ENCODE peak calls at places on chromosomes 7 and 10, in five cellular contexts. Q is mesenchymal stem cell, M is H9, R is H1, Z is trophoblast cell. D is an unnamed sample.

GRCh38 chr10:60346661-60347060 is 43.0 kb downstream of the ANK3 start:
- DNase-seq in Q (no peak), M (no peak), R (no peak), Z (no peak), D (no peak)

GRCh38 chr10:101574354-101574753 is 13.7 kb downstream of the POLL start:
- DNase-seq in Q (no peak), M (no peak), R (no peak), Z (no peak), D (no peak)

GRCh38 chr7:11847336-11847735 is 15.3 kb upstream of the THSD7A start:
- DNase-seq in Q (no peak), M (no peak), R (no peak), Z (no peak), D (no peak)

GRCh38 chr7:73329861-73330581 is 2.1 kb downstream of the FKBP6 start:
- DNase-seq in Q (peak), M (no peak), R (no peak), Z (no peak), D (no peak)

GRCh38 chr10:1549591-1550290 is 187.6 kb downstream of the ADARB2 start:
- DNase-seq in Q (no peak), M (no peak), R (no peak), Z (no peak), D (no peak)

GRCh38 chr10:1107679-1108078 is 51.5 kb downstream of the WDR37 start:
- DNase-seq in Q (no peak), M (no peak), R (no peak), Z (no peak), D (no peak)

GRCh38 chr10:52335665-52336064 is 21.6 kb downstream of the DKK1 start:
- DNase-seq in Q (no peak), M (no peak), R (no peak), Z (no peak), D (no peak)

GRCh38 chr7:49187543-49188268 is 263.4 kb downstream of the CDC14C start:
- DNase-seq in Q (no peak), M (no peak), R (no peak), Z (no peak), D (no peak)

GRCh38 chr7:28076421-28077163 is 104.0 kb downstream of the JAZF1 start:
- DNase-seq in Q (peak), M (no peak), R (no peak), Z (peak), D (no peak)

GRCh38 chr7:93935112-93935511 is 13.6 kb downstream of the GNG11 start:
- DNase-seq in Q (no peak), M (no peak), R (no peak), Z (no peak), D (no peak)

GRCh38 chr7:148447221-148447845 is 143.2 kb upstream of the C7orf33 start:
- DNase-seq in Q (no peak), M (no peak), R (no peak), Z (no peak), D (no peak)

GRCh38 chr7:43337811-43338210 is 225.4 kb downstream of the HECW1 start:
- DNase-seq in Q (no peak), M (no peak), R (no peak), Z (no peak), D (no peak)

GRCh38 chr10:29865700-29866355 is 193.6 kb downstream of the JCAD start:
- DNase-seq in Q (peak), M (no peak), R (no peak), Z (peak), D (no peak)

GRCh38 chr10:110600487-110601101 is 33.1 kb downstream of the SMC3 start:
- DNase-seq in Q (peak), M (peak), R (peak), Z (peak), D (peak)

GRCh38 chr10:124616040-124616835 is 127.9 kb downstream of the FAM53B start:
- DNase-seq in Q (no peak), M (peak), R (no peak), Z (no peak), D (no peak)

GRCh38 chr7:102431617-102432298 is 1.6 kb upstream of the ORAI2 start:
- DNase-seq in Q (peak), M (peak), R (no peak), Z (peak), D (no peak)

GRCh38 chr7:83452256-83452655 is 196.7 kb downstream of the SEMA3E start:
- DNase-seq in Q (no peak), M (peak), R (no peak), Z (no peak), D (no peak)

GRCh38 chr10:103367379-103367781 is 396 bp upstream of the TAF5 start:
- DNase-seq in Q (no peak), M (no peak), R (no peak), Z (peak), D (no peak)

GRCh38 chr10:654647-654996 is 34.8 kb downstream of the DIP2C start:
- DNase-seq in Q (no peak), M (no peak), R (no peak), Z (peak), D (no peak)

GRCh38 chr7:128705891-128706333 is 33.2 kb upstream of the CALU start:
- DNase-seq in Q (peak), M (no peak), R (no peak), Z (peak), D (no peak)

GRCh38 chr10:77926566-77927342 is at the start of gene DLG5:
- DNase-seq in Q (peak), M (peak), R (no peak), Z (peak), D (peak)

GRCh38 chr7:133642907-133643306 is 390.0 kb downstream of the EXOC4 start:
- DNase-seq in Q (no peak), M (no peak), R (no peak), Z (no peak), D (no peak)

GRCh38 chr7:98394377-98394836 is 6.5 kb downstream of the BAIAP2L1 start:
- DNase-seq in Q (peak), M (no peak), R (no peak), Z (peak), D (no peak)

GRCh38 chr7:117666689-117667088 is 186.9 kb downstream of the CFTR start:
- DNase-seq in Q (no peak), M (no peak), R (no peak), Z (no peak), D (no peak)

GRCh38 chr7:137235434-137235833 is 108.1 kb downstream of the PTN start:
- DNase-seq in Q (no peak), M (no peak), R (no peak), Z (no peak), D (no peak)

GRCh38 chr7:73941836-73942551 is 81.0 kb downstream of the TMEM270 start:
- DNase-seq in Q (no peak), M (no peak), R (no peak), Z (peak), D (no peak)

GRCh38 chr7:142438923-142439515 is 181.2 kb upstream of the PRSS58 start:
- DNase-seq in Q (no peak), M (no peak), R (no peak), Z (no peak), D (no peak)

GRCh38 chr7:21939858-21940322 is 5.8 kb downstream of the CDCA7L start:
- DNase-seq in Q (no peak), M (no peak), R (no peak), Z (no peak), D (no peak)

GRCh38 chr7:26681819-26682418 is 182.5 kb downstream of the SKAP2 start:
- DNase-seq in Q (peak), M (no peak), R (no peak), Z (peak), D (no peak)

GRCh38 chr10:76354349-76354748 is 922.9 kb downstream of the LRMDA start:
- DNase-seq in Q (no peak), M (no peak), R (no peak), Z (no peak), D (no peak)

GRCh38 chr7:7395785-7396184 is 139.9 kb downstream of the COL28A1 start:
- DNase-seq in Q (no peak), M (no peak), R (no peak), Z (no peak), D (no peak)

GRCh38 chr10:48594799-48595198 is 10.1 kb downstream of the ARHGAP22 start:
- DNase-seq in Q (no peak), M (peak), R (peak), Z (no peak), D (no peak)

GRCh38 chr7:97027427-97028234 is 3.0 kb upstream of the DLX5 start:
- DNase-seq in Q (peak), M (peak), R (no peak), Z (peak), D (peak)

GRCh38 chr7:156160811-156161210 is 348.5 kb upstream of the SHH start:
- DNase-seq in Q (no peak), M (peak), R (peak), Z (no peak), D (peak)

GRCh38 chr10:11177926-11178453 is 160.3 kb downstream of the CELF2 start:
- DNase-seq in Q (no peak), M (no peak), R (no peak), Z (no peak), D (no peak)

GRCh38 chr10:119344381-119344780 is 137.0 kb downstream of the GRK5 start:
- DNase-seq in Q (no peak), M (no peak), R (no peak), Z (no peak), D (no peak)

GRCh38 chr10:17059197-17059688 is 70.4 kb downstream of the CUBN start:
- DNase-seq in Q (peak), M (no peak), R (no peak), Z (no peak), D (no peak)

GRCh38 chr7:44213872-44214595 is 13.3 kb downstream of the YKT6 start:
- DNase-seq in Q (peak), M (peak), R (peak), Z (peak), D (peak)

GRCh38 chr10:93461124-93461806 is 20.9 kb downstream of the MYOF start:
- DNase-seq in Q (peak), M (no peak), R (no peak), Z (peak), D (no peak)
- H3K18ac ChIP-seq in Q (peak), M (no peak), R (no peak), Z (peak), D (no peak)

GRCh38 chr7:139748373-139748765 is 29.4 kb downstream of the HIPK2 start:
- DNase-seq in Q (no peak), M (no peak), R (no peak), Z (no peak), D (no peak)

GRCh38 chr7:139749545-139749944 is 28.3 kb downstream of the HIPK2 start:
- DNase-seq in Q (no peak), M (no peak), R (no peak), Z (no peak), D (no peak)

GRCh38 chr7:139747662-139748372 is 30.0 kb downstream of the HIPK2 start:
- DNase-seq in Q (no peak), M (no peak), R (no peak), Z (no peak), D (no peak)

GRCh38 chr7:139750459-139751095 is 27.2 kb downstream of the HIPK2 start:
- DNase-seq in Q (no peak), M (no peak), R (no peak), Z (no peak), D (no peak)

GRCh38 chr7:139748936-139749335 is 28.9 kb downstream of the HIPK2 start:
- DNase-seq in Q (no peak), M (no peak), R (no peak), Z (no peak), D (no peak)
- H2BK12ac ChIP-seq in Q (no peak), M (no peak), R (no peak), Z (no peak), D (no peak)

GRCh38 chr7:6384327-6384726 is 63.4 kb downstream of the DAGLB start:
- DNase-seq in Q (no peak), M (no peak), R (no peak), Z (no peak), D (no peak)
- H3K18ac ChIP-seq in Q (no peak), M (no peak), R (no peak), Z (no peak), D (no peak)

GRCh38 chr10:98610301-98610700 is 163.6 kb upstream of the HPS1 start:
- DNase-seq in Q (peak), M (no peak), R (no peak), Z (peak), D (no peak)

GRCh38 chr10:98608417-98608816 is 161.7 kb upstream of the HPS1 start:
- DNase-seq in Q (no peak), M (no peak), R (no peak), Z (no peak), D (no peak)

GRCh38 chr10:98611432-98611831 is 164.7 kb upstream of the HPS1 start:
- DNase-seq in Q (peak), M (no peak), R (no peak), Z (peak), D (no peak)

GRCh38 chr10:98610855-98611254 is 164.1 kb upstream of the HPS1 start:
- DNase-seq in Q (peak), M (no peak), R (no peak), Z (no peak), D (no peak)

DNA sequence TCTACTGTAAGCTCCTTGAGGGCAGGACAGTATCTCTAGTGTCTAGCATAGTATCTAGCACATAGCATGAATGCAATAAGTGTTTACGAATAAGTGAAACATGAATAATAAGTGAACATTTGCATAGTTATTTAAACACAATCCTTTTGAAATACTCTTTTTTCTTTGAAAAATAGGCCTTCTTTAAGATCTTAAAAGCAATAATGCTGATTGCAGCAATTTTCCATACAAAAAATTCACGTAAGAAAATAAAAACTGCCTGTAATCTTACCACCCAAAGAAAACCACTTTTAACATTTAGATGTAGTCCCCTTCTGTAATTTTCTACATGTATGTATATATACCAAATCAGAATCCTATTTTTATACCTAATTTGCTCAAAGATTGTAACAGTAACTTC is 162.5 kb upstream of the HPS1 start:
- DNase-seq in Q (no peak), M (no peak), R (no peak), Z (no peak), D (no peak)
- H2BK12ac ChIP-seq in Q (no peak), M (no peak), R (no peak), Z (no peak), D (no peak)

GRCh38 chr10:56035489-56035888 is 325.6 kb downstream of the ZWINT start:
- DNase-seq in Q (no peak), M (no peak), R (no peak), Z (peak), D (no peak)
- H3K18ac ChIP-seq in Q (no peak), M (no peak), R (no peak), Z (no peak), D (no peak)

GRCh38 chr10:89360153-89360552 is 17.7 kb upstream of the IFIT1B start:
- DNase-seq in Q (no peak), M (no peak), R (no peak), Z (no peak), D (no peak)

GRCh38 chr10:89367529-89367928 is 10.3 kb upstream of the IFIT1B start:
- DNase-seq in Q (peak), M (no peak), R (no peak), Z (no peak), D (no peak)

GRCh38 chr10:89362928-89363327 is 14.9 kb upstream of the IFIT1B start:
- DNase-seq in Q (no peak), M (no peak), R (no peak), Z (no peak), D (no peak)

GRCh38 chr10:89364533-89364932 is 13.3 kb upstream of the IFIT1B start:
- DNase-seq in Q (no peak), M (no peak), R (no peak), Z (no peak), D (no peak)

DNA sequence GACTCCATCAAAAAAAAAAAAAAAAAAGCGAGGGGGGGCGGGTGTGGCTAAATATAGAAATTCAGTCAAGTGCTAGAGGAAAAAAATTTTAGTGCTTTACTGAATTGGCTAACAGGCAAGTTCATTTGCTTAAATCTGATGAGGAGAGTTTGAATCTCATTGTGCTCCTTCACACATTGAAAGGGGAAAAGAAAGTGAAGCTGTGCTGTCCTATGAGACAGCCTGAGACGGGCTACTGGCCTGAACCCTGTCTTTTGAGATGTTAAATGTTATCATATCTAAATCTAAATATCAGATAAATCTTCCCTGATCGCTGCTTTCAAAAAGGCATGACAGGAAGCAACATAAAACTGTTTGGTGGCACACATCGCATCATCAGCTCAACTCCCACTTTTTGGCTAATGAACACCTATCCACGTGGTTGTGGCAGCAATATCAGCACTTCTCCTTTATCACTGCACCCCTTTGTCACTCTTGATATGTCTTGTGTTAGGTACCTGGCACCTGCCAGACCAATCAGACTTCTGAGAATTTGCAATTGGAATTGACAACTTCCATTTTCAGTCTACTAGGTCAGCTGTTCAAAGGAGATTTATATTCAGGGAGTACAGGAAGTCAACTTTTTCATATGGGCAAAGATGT is 14.0 kb upstream of the IFIT1B start:
- DNase-seq in Q (no peak), M (no peak), R (no peak), Z (no peak), D (no peak)
- H2BK12ac ChIP-seq in Q (no peak), M (no peak), R (no peak), Z (no peak), D (no peak)

DNA sequence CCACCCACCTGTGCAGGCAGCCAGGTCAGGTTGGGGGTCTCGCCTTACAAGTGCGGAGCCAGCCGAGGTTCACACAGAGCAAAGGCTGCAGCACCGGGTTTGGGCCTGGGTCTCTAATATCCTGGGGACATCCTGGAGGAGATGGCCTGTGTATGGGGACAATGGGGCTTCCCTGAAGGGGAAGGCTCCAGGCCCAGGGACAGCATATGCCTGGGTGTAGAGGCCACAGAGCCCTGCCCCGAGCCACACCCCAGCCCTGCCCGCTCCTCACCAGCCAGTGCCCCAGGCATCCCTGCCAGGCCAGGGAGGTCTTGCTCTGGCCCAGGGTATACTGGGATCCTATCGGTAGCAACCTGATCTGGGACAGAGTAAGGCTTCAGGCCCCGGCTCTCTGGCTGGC is 9.1 kb downstream of the TTYH3 start:
- DNase-seq in Q (no peak), M (no peak), R (no peak), Z (no peak), D (no peak)
- H3K18ac ChIP-seq in Q (peak), M (peak), R (no peak), Z (peak), D (peak)

GRCh38 chr10:43878386-43878785 is 229.7 kb upstream of the ZNF32 start:
- DNase-seq in Q (no peak), M (no peak), R (no peak), Z (no peak), D (no peak)

GRCh38 chr10:43881657-43882056 is 233.0 kb upstream of the ZNF32 start:
- DNase-seq in Q (no peak), M (no peak), R (no peak), Z (no peak), D (no peak)

GRCh38 chr10:43879742-43880141 is 231.1 kb upstream of the ZNF32 start:
- DNase-seq in Q (no peak), M (no peak), R (no peak), Z (no peak), D (no peak)

GRCh38 chr10:43879162-43879561 is 230.5 kb upstream of the ZNF32 start:
- DNase-seq in Q (no peak), M (no peak), R (no peak), Z (no peak), D (no peak)

GRCh38 chr10:43880160-43880559 is 231.5 kb upstream of the ZNF32 start:
- DNase-seq in Q (no peak), M (no peak), R (no peak), Z (no peak), D (no peak)
- H2BK12ac ChIP-seq in Q (peak), M (no peak), R (no peak), Z (no peak), D (no peak)

DNA sequence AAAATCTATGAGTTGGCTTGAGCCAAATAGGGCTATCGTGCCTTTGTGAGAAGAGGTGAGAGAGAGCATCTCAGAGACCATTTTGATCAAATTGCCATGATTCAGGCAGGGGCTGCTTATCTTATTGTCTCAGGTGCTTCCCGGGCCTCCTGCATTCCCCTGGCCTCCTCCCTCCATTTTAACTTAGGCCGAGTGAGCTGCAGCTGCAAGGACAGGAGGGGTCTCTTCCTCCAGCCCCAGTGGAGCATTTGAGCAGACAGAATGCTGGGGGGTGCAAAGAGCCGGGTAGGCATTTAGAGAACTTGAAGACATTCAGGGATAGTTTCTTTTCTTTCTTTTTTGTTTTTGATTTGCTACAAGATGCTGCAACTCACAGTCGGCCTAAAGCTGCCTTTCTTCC is 59.0 kb downstream of the BUB3 start:
- DNase-seq in Q (no peak), M (peak), R (no peak), Z (no peak), D (no peak)
- H3K18ac ChIP-seq in Q (no peak), M (no peak), R (no peak), Z (no peak), D (no peak)

GRCh38 chr10:7542189-7542914 is 124.4 kb downstream of the ITIH5 start:
- DNase-seq in Q (no peak), M (no peak), R (no peak), Z (peak), D (no peak)
- H2BK12ac ChIP-seq in Q (no peak), M (no peak), R (peak), Z (no peak), D (no peak)

D was measured in neuronal stem cell.